ENCODE peak calls at places on chromosome 1, in ten cellular contexts. One of them, this sample, is unnamed.
A peak's percentile ranks its signal among the peaks of the same experiment; 100 is the strongest.

GRCh38 chr1:51642739-51643142 is 25.8 kb downstream of the OSBPL9 start:
- DNase-seq in lung: no peak
- DNase-seq in GM12865: no peak
- DNase-seq in ecto neural progenitor cell: no peak
- DNase-seq in NAMALWA: no peak
- DNase-seq in activated T-helper 1 cell treated with anti-CD3 and anti-CD28 coated beads, Interleukin-2, amount 50 U/mL, for 16 hours: no peak
- DNase-seq in GM13977: no peak
- DNase-seq in skeletal muscle cell: peak; percentile 90
- DNase-seq in breast epithelium: no peak
- DNase-seq in globus pallidus: no peak
- DNase-seq in this sample: no peak

GRCh38 chr1:225409051-225409450 is 18.8 kb downstream of the LBR start:
- DNase-seq in lung: no peak
- DNase-seq in GM12865: no peak
- DNase-seq in ecto neural progenitor cell: no peak
- DNase-seq in NAMALWA: no peak
- DNase-seq in activated T-helper 1 cell treated with anti-CD3 and anti-CD28 coated beads, Interleukin-2, amount 50 U/mL, for 16 hours: no peak
- DNase-seq in GM13977: no peak
- DNase-seq in skeletal muscle cell: no peak
- DNase-seq in breast epithelium: no peak
- DNase-seq in globus pallidus: no peak
- DNase-seq in this sample: no peak

GRCh38 chr1:205940710-205941109 is 2.5 kb downstream of the SLC26A9 start:
- DNase-seq in lung: no peak
- DNase-seq in GM12865: no peak
- DNase-seq in ecto neural progenitor cell: no peak
- DNase-seq in NAMALWA: no peak
- DNase-seq in activated T-helper 1 cell treated with anti-CD3 and anti-CD28 coated beads, Interleukin-2, amount 50 U/mL, for 16 hours: no peak
- DNase-seq in GM13977: no peak
- DNase-seq in skeletal muscle cell: no peak
- DNase-seq in breast epithelium: no peak
- DNase-seq in globus pallidus: no peak
- DNase-seq in this sample: no peak

GRCh38 chr1:177925006-177925405 is 44.9 kb downstream of the SEC16B start:
- DNase-seq in lung: no peak
- DNase-seq in GM12865: no peak
- DNase-seq in ecto neural progenitor cell: no peak
- DNase-seq in NAMALWA: no peak
- DNase-seq in activated T-helper 1 cell treated with anti-CD3 and anti-CD28 coated beads, Interleukin-2, amount 50 U/mL, for 16 hours: no peak
- DNase-seq in GM13977: no peak
- DNase-seq in skeletal muscle cell: no peak
- DNase-seq in breast epithelium: no peak
- DNase-seq in globus pallidus: no peak
- DNase-seq in this sample: no peak

GRCh38 chr1:178143730-178144343 is 49.9 kb downstream of the RASAL2 start:
- DNase-seq in lung: no peak
- DNase-seq in GM12865: no peak
- DNase-seq in ecto neural progenitor cell: no peak
- DNase-seq in NAMALWA: no peak
- DNase-seq in activated T-helper 1 cell treated with anti-CD3 and anti-CD28 coated beads, Interleukin-2, amount 50 U/mL, for 16 hours: no peak
- DNase-seq in GM13977: no peak
- DNase-seq in skeletal muscle cell: no peak
- DNase-seq in breast epithelium: no peak
- DNase-seq in globus pallidus: no peak
- DNase-seq in this sample: no peak

GRCh38 chr1:168110896-168111545 is 25.7 kb downstream of the GPR161 start:
- DNase-seq in lung: no peak
- DNase-seq in GM12865: no peak
- DNase-seq in ecto neural progenitor cell: no peak
- DNase-seq in NAMALWA: no peak
- DNase-seq in activated T-helper 1 cell treated with anti-CD3 and anti-CD28 coated beads, Interleukin-2, amount 50 U/mL, for 16 hours: no peak
- DNase-seq in GM13977: no peak
- DNase-seq in skeletal muscle cell: no peak
- DNase-seq in breast epithelium: no peak
- DNase-seq in globus pallidus: no peak
- DNase-seq in this sample: no peak

GRCh38 chr1:169894424-169895145 is 889 bp upstream of the SCYL3 start:
- DNase-seq in lung: no peak
- DNase-seq in GM12865: no peak
- DNase-seq in ecto neural progenitor cell: no peak
- DNase-seq in NAMALWA: no peak
- DNase-seq in activated T-helper 1 cell treated with anti-CD3 and anti-CD28 coated beads, Interleukin-2, amount 50 U/mL, for 16 hours: no peak
- DNase-seq in GM13977: no peak
- DNase-seq in skeletal muscle cell: no peak
- DNase-seq in breast epithelium: no peak
- DNase-seq in globus pallidus: no peak
- DNase-seq in this sample: no peak

GRCh38 chr1:55287732-55288131 is 72.6 kb upstream of the USP24 start:
- DNase-seq in lung: no peak
- DNase-seq in GM12865: peak; percentile 48
- DNase-seq in ecto neural progenitor cell: no peak
- DNase-seq in NAMALWA: no peak
- DNase-seq in activated T-helper 1 cell treated with anti-CD3 and anti-CD28 coated beads, Interleukin-2, amount 50 U/mL, for 16 hours: no peak
- DNase-seq in GM13977: no peak
- DNase-seq in skeletal muscle cell: no peak
- DNase-seq in breast epithelium: no peak
- DNase-seq in globus pallidus: no peak
- DNase-seq in this sample: no peak

GRCh38 chr1:234756066-234756783 is 146.2 kb upstream of the IRF2BP2 start:
- DNase-seq in lung: no peak
- DNase-seq in GM12865: no peak
- DNase-seq in ecto neural progenitor cell: no peak
- DNase-seq in NAMALWA: no peak
- DNase-seq in activated T-helper 1 cell treated with anti-CD3 and anti-CD28 coated beads, Interleukin-2, amount 50 U/mL, for 16 hours: no peak
- DNase-seq in GM13977: no peak
- DNase-seq in skeletal muscle cell: no peak
- DNase-seq in breast epithelium: no peak
- DNase-seq in globus pallidus: no peak
- DNase-seq in this sample: no peak

GRCh38 chr1:24727490-24728214 is 17.6 kb upstream of the CLIC4 start:
- DNase-seq in lung: peak; percentile 64
- DNase-seq in GM12865: peak; percentile 90
- DNase-seq in ecto neural progenitor cell: no peak
- DNase-seq in NAMALWA: peak; percentile 69
- DNase-seq in activated T-helper 1 cell treated with anti-CD3 and anti-CD28 coated beads, Interleukin-2, amount 50 U/mL, for 16 hours: no peak
- DNase-seq in GM13977: peak; percentile 71
- DNase-seq in skeletal muscle cell: no peak
- DNase-seq in breast epithelium: peak; percentile 65
- DNase-seq in globus pallidus: peak; percentile 70
- DNase-seq in this sample: peak; percentile 61